ENCODE peak calls at places on chromosomes 1 and 21, in nine cellular contexts. Z is fibroblast of lung, G is stomach, J is upper lobe of right lung, A is lower lobe of right lung, R is prostate gland, N is OCI-LY7, E is GM23248, L is uterus. K is an unnamed sample.

GRCh38 chr1:235809949-235810348 is 56.8 kb downstream of the LYST start:
- DNase-seq in Z (peak; percentile 46), G (no peak), J (no peak), A (no peak), R (no peak), N (no peak), E (no peak), L (no peak), K (no peak)

GRCh38 chr1:19376428-19377372 is 64.6 kb downstream of the SLC66A1 start:
- DNase-seq in Z (no peak), G (no peak), J (no peak), A (no peak), R (no peak), N (no peak), E (no peak), L (no peak), K (no peak)

GRCh38 chr1:14623090-14623489 is 24.6 kb downstream of the KAZN start:
- DNase-seq in Z (no peak), G (no peak), J (no peak), A (no peak), R (no peak), N (no peak), E (no peak), L (no peak), K (no peak)

GRCh38 chr1:89871768-89872473 is 51.1 kb downstream of the LRRC8D start:
- DNase-seq in Z (peak; percentile 43), G (no peak), J (no peak), A (no peak), R (no peak), N (no peak), E (no peak), L (no peak), K (no peak)

GRCh38 chr1:245648749-245649517 is 494.1 kb downstream of the KIF26B start:
- DNase-seq in Z (no peak), G (no peak), J (no peak), A (no peak), R (no peak), N (no peak), E (no peak), L (no peak), K (no peak)

GRCh38 chr21:17527240-17527639 is 14.4 kb downstream of the CXADR start:
- DNase-seq in Z (peak; percentile 67), G (no peak), J (no peak), A (no peak), R (peak; percentile 11), N (no peak), E (peak; percentile 33), L (no peak), K (no peak)

GRCh38 chr1:44305962-44306422 is 49.1 kb downstream of the ERI3 start:
- DNase-seq in Z (no peak), G (no peak), J (no peak), A (no peak), R (no peak), N (no peak), E (no peak), L (no peak), K (no peak)

GRCh38 chr21:45809421-45809820 is 165.9 kb downstream of the PCBP3 start:
- DNase-seq in Z (no peak), G (no peak), J (no peak), A (no peak), R (no peak), N (no peak), E (no peak), L (no peak), K (no peak)

GRCh38 chr1:216193839-216194443 is 229.3 kb downstream of the USH2A start:
- DNase-seq in Z (no peak), G (no peak), J (no peak), A (no peak), R (no peak), N (no peak), E (peak; percentile 5), L (no peak), K (no peak)

GRCh38 chr1:223326776-223327175 is 37.2 kb downstream of the SUSD4 start:
- DNase-seq in Z (peak; percentile 39), G (no peak), J (no peak), A (no peak), R (no peak), N (no peak), E (no peak), L (no peak), K (no peak)

GRCh38 chr1:187313115-187313514 is 484.4 kb downstream of the PLA2G4A start:
- DNase-seq in Z (no peak), G (no peak), J (no peak), A (no peak), R (no peak), N (no peak), E (no peak), L (no peak), K (no peak)

GRCh38 chr1:222844108-222844779 is 29.4 kb downstream of the DISP1 start:
- DNase-seq in Z (no peak), G (no peak), J (no peak), A (no peak), R (no peak), N (no peak), E (peak; percentile 28), L (no peak), K (no peak)

GRCh38 chr1:47529520-47530098 is 91.8 kb downstream of the FOXD2 start:
- DNase-seq in Z (no peak), G (no peak), J (no peak), A (no peak), R (no peak), N (peak; percentile 9), E (no peak), L (no peak), K (no peak)

GRCh38 chr21:45341779-45342178 is 54.1 kb upstream of the POFUT2 start:
- DNase-seq in Z (no peak), G (no peak), J (no peak), A (no peak), R (no peak), N (no peak), E (no peak), L (no peak), K (no peak)

GRCh38 chr1:1919304-1920056 is 401 bp upstream of the TMEM52 start:
- DNase-seq in Z (peak; percentile 96), G (peak; percentile 100), J (peak; percentile 100), A (peak; percentile 100), R (peak; percentile 99), N (peak; percentile 100), E (peak; percentile 97), L (peak; percentile 97), K (no peak)

GRCh38 chr1:56291374-56291841 is 288.0 kb downstream of the PLPP3 start:
- DNase-seq in Z (no peak), G (no peak), J (no peak), A (peak; percentile 42), R (no peak), N (no peak), E (peak; percentile 10), L (no peak), K (no peak)

DNA sequence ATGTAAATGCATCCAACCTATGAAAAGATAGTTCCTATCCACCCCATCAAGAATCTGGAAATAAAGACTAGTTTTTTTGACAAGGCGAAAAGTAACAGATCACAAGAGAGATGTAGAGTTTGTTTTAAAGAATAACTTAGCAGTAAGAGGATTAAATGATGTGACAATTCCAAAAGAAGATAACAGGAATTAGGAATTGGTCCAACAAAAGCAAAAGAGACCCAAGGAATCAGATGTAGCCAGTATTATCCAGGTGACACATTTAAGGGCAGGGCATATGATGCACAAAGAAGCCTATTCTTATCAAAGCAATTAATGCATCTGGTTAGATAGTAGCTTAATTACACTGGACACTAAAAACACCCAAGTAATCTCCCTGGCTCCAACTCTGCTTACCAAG is 53.8 kb downstream of the PUM1 start:
- DNase-seq in Z (no peak), G (no peak), J (no peak), A (no peak), R (no peak), N (no peak), E (no peak), L (no peak), K (no peak)
- H3K4me1 ChIP-seq in Z (peaks cover 24% of the 10 kb centered on the region), G (peaks cover 89% of the 10 kb centered on the region), J (peaks cover 63% of the 10 kb centered on the region), A (peaks cover 62% of the 10 kb centered on the region), R (peaks cover 14% of the 10 kb centered on the region), N (peaks cover 21% of the 10 kb centered on the region), E (peaks cover 62% of the 10 kb centered on the region), L (peaks cover 3% of the 10 kb centered on the region), K (peaks cover 90% of the 10 kb centered on the region)

DNA sequence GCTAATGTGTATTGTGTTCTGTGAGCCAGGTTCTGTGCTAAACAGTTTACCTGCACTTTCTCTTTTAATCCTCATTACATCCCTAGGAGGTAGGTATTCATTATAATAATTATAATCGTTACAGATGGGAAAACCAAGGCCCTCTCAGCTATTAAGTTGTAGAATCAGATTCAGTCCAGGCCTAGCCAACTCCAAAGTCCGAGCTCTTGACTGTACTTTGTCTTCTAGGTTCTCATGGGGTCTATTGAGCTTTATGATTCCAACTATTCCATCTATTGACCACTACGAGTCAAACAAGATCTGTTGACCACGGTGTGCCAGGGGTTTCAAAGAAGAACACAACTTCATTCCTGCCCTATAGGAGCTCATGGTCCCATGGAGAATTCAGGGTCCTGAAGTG is 2.0 kb downstream of the IFNLR1 start:
- DNase-seq in Z (no peak), G (no peak), J (no peak), A (no peak), R (no peak), N (no peak), E (no peak), L (no peak), K (no peak)
- H3K4me1 ChIP-seq in Z (no peaks in the 10 kb centered on the region), G (peaks cover 31% of the 10 kb centered on the region), J (peaks cover 24% of the 10 kb centered on the region), A (peaks cover 31% of the 10 kb centered on the region), R (no peaks in the 10 kb centered on the region), N (peaks cover 59% of the 10 kb centered on the region), E (no peaks in the 10 kb centered on the region), L (no peaks in the 10 kb centered on the region), K (peaks cover 16% of the 10 kb centered on the region)

DNA sequence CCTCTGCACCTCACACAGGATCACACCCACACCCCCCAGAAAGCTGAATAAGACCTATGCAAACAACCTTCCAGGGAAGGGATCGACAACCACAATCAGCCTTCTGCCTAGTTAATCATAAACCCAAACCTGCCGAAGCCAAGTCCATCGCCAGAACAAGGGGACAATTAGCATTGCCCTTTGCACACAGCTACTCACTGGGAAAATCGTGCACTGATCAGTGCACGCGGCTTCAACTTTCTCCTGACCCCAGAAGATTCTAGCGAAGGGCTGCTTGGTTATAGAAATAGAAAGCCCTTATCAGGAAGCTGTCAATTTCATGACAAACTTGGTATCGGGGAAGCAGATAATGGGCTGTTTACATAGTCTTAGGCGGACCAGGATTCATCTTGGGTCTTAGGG is 29.5 kb downstream of the RUNX1 start:
- DNase-seq in Z (no peak), G (peak; percentile 75), J (no peak), A (no peak), R (no peak), N (no peak), E (no peak), L (no peak), K (peak; percentile 65)
- H3K4me1 ChIP-seq in Z (no peaks in the 10 kb centered on the region), G (peaks cover 43% of the 10 kb centered on the region), J (no peaks in the 10 kb centered on the region), A (no peaks in the 10 kb centered on the region), R (no peaks in the 10 kb centered on the region), N (peaks cover 48% of the 10 kb centered on the region), E (peaks cover 4% of the 10 kb centered on the region), L (no peaks in the 10 kb centered on the region), K (no peaks in the 10 kb centered on the region)

DNA sequence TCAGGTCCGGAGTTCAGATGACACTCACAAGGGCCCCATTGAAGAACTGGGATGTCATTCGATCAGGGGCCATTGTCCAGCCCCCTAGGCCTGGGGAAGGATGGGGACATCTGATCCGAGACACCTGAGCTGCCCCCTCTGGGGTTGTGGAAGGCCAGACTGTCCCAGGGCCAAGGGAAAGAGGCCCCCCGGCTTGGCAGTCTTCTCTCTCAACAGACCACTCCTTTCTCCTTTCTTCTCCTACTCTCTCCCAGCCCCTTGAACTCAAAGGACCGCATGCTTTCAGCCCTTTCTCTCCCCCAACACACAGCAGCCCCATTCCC is 1.1 kb downstream of the S100A1 start:
- DNase-seq in Z (no peak), G (no peak), J (peak; percentile 51), A (no peak), R (no peak), N (no peak), E (no peak), L (no peak), K (no peak)
- H3K4me1 ChIP-seq in Z (peaks cover 9% of the 10 kb centered on the region), G (peaks cover 64% of the 10 kb centered on the region), J (peaks cover 28% of the 10 kb centered on the region), A (peaks cover 62% of the 10 kb centered on the region), R (peaks cover 5% of the 10 kb centered on the region), N (peaks cover 16% of the 10 kb centered on the region), E (peaks cover 24% of the 10 kb centered on the region), L (peaks cover 6% of the 10 kb centered on the region), K (peaks cover 48% of the 10 kb centered on the region)